ENCODE peak calls at places on chromosomes 5 and 9, in eight cellular contexts. C is cardiac muscle cell, I is IMR-90, M is mesothelial cell of epicardium, F is RWPE1, R is astrocyte of the cerebellum, E is PC-3, T is GM23338. N is an unnamed sample.

GRCh38 chr9:122053056-122053455 is 40.1 kb downstream of the TTLL11 start:
- DNase-seq in C (no peak), I (no peak), M (no peak), F (no peak), R (no peak), E (no peak), T (no peak), N (no peak)

GRCh38 chr5:79495311-79495710 is 18.6 kb downstream of the HOMER1 start:
- DNase-seq in C (no peak), I (peak), M (no peak), F (peak), R (no peak), E (peak), T (peak), N (no peak)

GRCh38 chr9:26880262-26880661 is 12.3 kb downstream of the CAAP1 start:
- DNase-seq in C (no peak), I (no peak), M (no peak), F (no peak), R (no peak), E (no peak), T (no peak), N (no peak)

GRCh38 chr9:31490551-31491106 is 893.8 kb upstream of the ACO1 start:
- DNase-seq in C (no peak), I (no peak), M (no peak), F (no peak), R (no peak), E (no peak), T (no peak), N (no peak)

GRCh38 chr5:145936401-145937131 is at the start of gene SH3RF2:
- DNase-seq in C (peak), I (peak), M (peak), F (peak), R (peak), E (peak), T (peak), N (peak)

GRCh38 chr9:33331411-33331891 is 41.1 kb downstream of the NFX1 start:
- DNase-seq in C (no peak), I (peak), M (no peak), F (no peak), R (no peak), E (no peak), T (no peak), N (no peak)

GRCh38 chr5:82355921-82356454 is 77.8 kb upstream of the RPS23 start:
- DNase-seq in C (no peak), I (no peak), M (no peak), F (no peak), R (peak), E (no peak), T (no peak), N (no peak)

GRCh38 chr9:130225586-130225985 is 40.0 kb upstream of the HMCN2 start:
- DNase-seq in C (no peak), I (no peak), M (no peak), F (no peak), R (no peak), E (no peak), T (no peak), N (no peak)

GRCh38 chr5:151684690-151685361 is 1.9 kb downstream of the SPARC start:
- DNase-seq in C (peak), I (peak), M (peak), F (peak), R (peak), E (peak), T (peak), N (no peak)

GRCh38 chr5:67338416-67338815 is 141.8 kb upstream of the CD180 start:
- DNase-seq in C (no peak), I (no peak), M (no peak), F (no peak), R (peak), E (no peak), T (no peak), N (no peak)

GRCh38 chr9:106878081-106878837 is 15.3 kb downstream of the ZNF462 start:
- DNase-seq in C (no peak), I (no peak), M (no peak), F (no peak), R (no peak), E (no peak), T (peak), N (no peak)

GRCh38 chr9:133869674-133870419 is 122.3 kb downstream of the VAV2 start:
- DNase-seq in C (peak), I (no peak), M (no peak), F (no peak), R (no peak), E (no peak), T (no peak), N (no peak)

GRCh38 chr5:179263391-179264052 is 81.7 kb downstream of the ADAMTS2 start:
- DNase-seq in C (no peak), I (no peak), M (no peak), F (no peak), R (no peak), E (no peak), T (no peak), N (no peak)

GRCh38 chr9:91179237-91180138 is 182.2 kb downstream of the AUH start:
- DNase-seq in C (no peak), I (peak), M (no peak), F (peak), R (no peak), E (peak), T (no peak), N (no peak)

GRCh38 chr5:80142996-80143395 is 107.8 kb downstream of the THBS4 start:
- DNase-seq in C (peak), I (no peak), M (no peak), F (no peak), R (no peak), E (no peak), T (no peak), N (no peak)

GRCh38 chr5:140227046-140227445 is 52.1 kb downstream of the CYSTM1 start:
- DNase-seq in C (no peak), I (no peak), M (no peak), F (no peak), R (no peak), E (peak), T (peak), N (no peak)

GRCh38 chr5:93886917-93887361 is 145.5 kb upstream of the POU5F2 start:
- DNase-seq in C (no peak), I (peak), M (no peak), F (no peak), R (no peak), E (no peak), T (no peak), N (no peak)

GRCh38 chr5:150457112-150457511 is 7.6 kb upstream of the RPS14 start:
- DNase-seq in C (no peak), I (no peak), M (no peak), F (no peak), R (no peak), E (no peak), T (no peak), N (no peak)

DNA sequence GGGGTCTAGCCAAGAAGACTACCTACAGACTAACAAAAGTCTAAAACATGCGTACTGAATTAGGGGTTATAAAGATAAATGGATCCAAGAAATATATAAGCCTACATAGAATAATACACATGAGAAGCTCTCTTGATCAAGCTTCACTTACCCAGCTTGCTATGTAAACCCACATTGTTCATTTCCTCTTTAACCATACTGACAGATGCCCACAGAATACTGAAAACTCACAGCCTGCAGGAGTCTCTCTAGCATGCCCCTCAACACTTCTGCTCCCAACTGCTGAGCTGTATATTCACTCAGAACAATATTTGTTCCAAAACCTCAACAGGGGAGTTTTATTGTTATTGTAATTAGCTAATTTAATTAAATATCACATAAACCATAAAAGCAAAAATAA is 52.4 kb downstream of the RFX3 start:
- DNase-seq in C (no peak), I (no peak), M (no peak), F (no peak), R (no peak), E (no peak), T (no peak), N (no peak)
- TF ChIP-seq CTCF in C (no peak), I (no peak), M (no peak), F (no peak), R (no peak), E (no peak), T (no peak), N (no peak)

GRCh38 chr9:137025120-137025966 is 2.7 kb downstream of the ABCA2 start:
- DNase-seq in C (no peak), I (no peak), M (no peak), F (peak), R (no peak), E (no peak), T (no peak), N (no peak)
- TF ChIP-seq CTCF in C (no peak), I (no peak), M (no peak), F (no peak), R (no peak), E (no peak), T (no peak), N (no peak)

GRCh38 chr9:113596616-113597320 is 133.2 kb downstream of the RGS3 start:
- DNase-seq in C (no peak), I (no peak), M (no peak), F (no peak), R (no peak), E (no peak), T (no peak), N (no peak)
- TF ChIP-seq CTCF in C (no peak), I (no peak), M (no peak), F (no peak), R (no peak), E (no peak), T (no peak), N (no peak)

GRCh38 chr5:133996683-133997252 is 8.0 kb downstream of the VDAC1 start:
- DNase-seq in C (no peak), I (no peak), M (no peak), F (no peak), R (no peak), E (peak), T (peak), N (no peak)
- TF ChIP-seq CTCF in C (peak), I (peak), M (no peak), F (no peak), R (peak), E (peak), T (peak), N (peak)

GRCh38 chr5:180799902-180800801 is 2.5 kb downstream of the MGAT1 start:
- DNase-seq in C (no peak), I (peak), M (no peak), F (peak), R (no peak), E (peak), T (no peak), N (no peak)
- TF ChIP-seq CTCF in C (peak), I (no peak), M (no peak), F (no peak), R (peak), E (peak), T (no peak), N (no peak)

GRCh38 chr5:137642091-137642490 is 93.8 kb downstream of the KLHL3 start:
- DNase-seq in C (no peak), I (no peak), M (no peak), F (no peak), R (no peak), E (no peak), T (no peak), N (no peak)
- TF ChIP-seq CTCF in C (no peak), I (no peak), M (no peak), F (no peak), R (no peak), E (no peak), T (no peak), N (no peak)

DNA sequence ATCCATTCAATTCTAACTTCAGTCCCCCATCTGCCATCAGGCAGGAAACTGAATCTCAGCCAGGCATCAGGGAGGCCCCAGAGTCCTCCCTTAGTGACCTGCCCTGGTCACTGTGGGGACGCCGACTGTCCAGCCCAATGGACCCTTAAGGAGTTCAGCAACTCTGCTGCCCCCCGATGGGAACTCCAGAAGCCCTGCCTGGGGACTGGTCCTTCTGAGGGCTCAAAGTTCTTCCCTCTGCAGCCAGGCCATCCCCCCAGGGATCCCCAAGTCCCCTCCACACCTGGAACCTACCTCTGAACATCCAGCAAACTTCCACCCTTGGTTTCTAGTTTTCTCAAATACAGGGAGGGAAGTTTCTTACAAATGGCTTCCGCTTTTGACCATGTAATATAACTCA is 76.8 kb downstream of the UBE2QL1 start:
- DNase-seq in C (no peak), I (no peak), M (no peak), F (no peak), R (no peak), E (no peak), T (no peak), N (no peak)
- TF ChIP-seq CTCF in C (no peak), I (no peak), M (no peak), F (no peak), R (no peak), E (no peak), T (peak), N (no peak)

GRCh38 chr5:72955768-72956323 is at the start of gene FCHO2:
- DNase-seq in C (peak), I (peak), M (peak), F (peak), R (peak), E (peak), T (peak), N (peak)

GRCh38 chr5:72949481-72949880 is 6.4 kb upstream of the FCHO2 start:
- DNase-seq in C (no peak), I (no peak), M (no peak), F (no peak), R (no peak), E (no peak), T (no peak), N (no peak)

GRCh38 chr5:72955143-72955767 is 586 bp upstream of the FCHO2 start:
- DNase-seq in C (no peak), I (no peak), M (no peak), F (no peak), R (no peak), E (no peak), T (peak), N (peak)

GRCh38 chr5:72954389-72954788 is 1.5 kb upstream of the FCHO2 start:
- DNase-seq in C (no peak), I (no peak), M (no peak), F (no peak), R (no peak), E (no peak), T (no peak), N (no peak)

DNA sequence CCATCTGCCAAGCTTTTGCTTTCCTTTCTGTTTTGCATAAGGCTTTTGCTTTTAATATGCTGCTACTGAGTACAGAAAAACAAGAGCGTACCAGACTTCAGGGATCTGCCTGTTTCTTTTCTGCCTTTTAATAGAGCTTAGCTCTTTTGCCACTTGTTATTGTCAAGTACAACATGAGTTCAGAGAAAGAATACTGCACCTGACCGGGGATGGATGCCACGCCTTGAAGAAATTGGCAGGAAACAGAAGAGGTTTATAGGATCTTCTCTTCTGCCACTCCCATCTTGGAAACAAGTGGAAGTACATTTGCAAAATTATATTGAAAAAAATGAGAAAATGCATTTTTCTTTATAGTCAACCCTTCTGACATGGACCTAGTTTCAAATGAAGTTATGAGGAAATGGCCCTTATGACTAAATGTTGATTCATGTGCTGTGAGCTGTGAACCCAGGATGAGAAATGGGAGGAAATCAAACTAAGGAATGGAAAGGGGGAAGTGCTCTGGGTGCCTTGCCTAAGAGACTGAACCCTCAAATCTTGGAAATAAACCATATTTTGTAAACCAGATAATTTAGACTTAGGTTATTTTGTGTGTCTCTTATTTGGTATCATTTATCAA is 3.9 kb upstream of the FCHO2 start:
- DNase-seq in C (no peak), I (peak), M (no peak), F (peak), R (no peak), E (peak), T (no peak), N (no peak)
- TF ChIP-seq CTCF in C (no peak), I (no peak), M (no peak), F (no peak), R (no peak), E (no peak), T (no peak), N (no peak)